ENCODE peak calls at places on chromosomes 6 and 20, in eight cellular contexts. Z, U, F, N, W, L, V and B are unnamed samples.
A peak's percentile ranks its signal among the peaks of the same experiment; 100 is the strongest.

GRCh38 chr6:110874880-110875547 is 429 bp downstream of the AMD1 start:
- DNase-seq in Z (peak; percentile 58), U (no peak), F (peak; percentile 65), N (peak; percentile 76), W (peak; percentile 74), L (no peak), V (no peak), B (peak; percentile 51)

GRCh38 chr6:107991939-107992560 is 34.0 kb upstream of the SEC63 start:
- DNase-seq in Z (no peak), U (no peak), F (no peak), N (no peak), W (no peak), L (no peak), V (no peak), B (no peak)

GRCh38 chr20:61692476-61692875 is 373.2 kb downstream of the TAF4 start:
- DNase-seq in Z (no peak), U (no peak), F (no peak), N (no peak), W (no peak), L (no peak), V (no peak), B (no peak)

GRCh38 chr6:134757911-134758361 is 192.0 kb downstream of the ALDH8A1 start:
- DNase-seq in Z (peak; percentile 37), U (no peak), F (no peak), N (no peak), W (no peak), L (no peak), V (no peak), B (no peak)

GRCh38 chr20:63096681-63097335 is 90.0 kb upstream of the BHLHE23 start:
- DNase-seq in Z (no peak), U (no peak), F (no peak), N (no peak), W (peak; percentile 35), L (no peak), V (peak; percentile 8), B (no peak)

GRCh38 chr20:63136296-63136695 is 79.6 kb downstream of the YTHDF1 start:
- DNase-seq in Z (no peak), U (no peak), F (no peak), N (no peak), W (peak; percentile 37), L (no peak), V (no peak), B (no peak)

GRCh38 chr6:11042750-11043551 is 1.2 kb downstream of the ELOVL2 start:
- DNase-seq in Z (no peak), U (no peak), F (peak; percentile 31), N (no peak), W (no peak), L (no peak), V (no peak), B (peak; percentile 49)

GRCh38 chr6:45783716-45784115 is 231.9 kb downstream of the CLIC5 start:
- DNase-seq in Z (no peak), U (no peak), F (no peak), N (no peak), W (no peak), L (no peak), V (no peak), B (no peak)

GRCh38 chr6:65558071-65558470 is 149.0 kb downstream of the EYS start:
- DNase-seq in Z (no peak), U (no peak), F (no peak), N (no peak), W (no peak), L (no peak), V (no peak), B (no peak)

GRCh38 chr6:22825210-22825609 is 255.8 kb downstream of the HDGFL1 start:
- DNase-seq in Z (no peak), U (no peak), F (no peak), N (no peak), W (no peak), L (no peak), V (no peak), B (no peak)

GRCh38 chr6:30311101-30311500 is 15.6 kb upstream of the TRIM39 start:
- DNase-seq in Z (no peak), U (no peak), F (peak; percentile 13), N (no peak), W (no peak), L (no peak), V (no peak), B (peak; percentile 32)

GRCh38 chr6:2028457-2029038 is 216.9 kb downstream of the GMDS start:
- DNase-seq in Z (no peak), U (peak; percentile 79), F (no peak), N (no peak), W (no peak), L (no peak), V (no peak), B (no peak)

GRCh38 chr6:159716247-159717086 is 10.8 kb upstream of the WTAP start:
- DNase-seq in Z (peak; percentile 80), U (no peak), F (peak; percentile 87), N (no peak), W (no peak), L (no peak), V (no peak), B (no peak)

GRCh38 chr6:6612308-6612707 is 23.8 kb downstream of the LY86 start:
- DNase-seq in Z (no peak), U (no peak), F (no peak), N (no peak), W (peak; percentile 47), L (no peak), V (no peak), B (no peak)

GRCh38 chr6:1619666-1620503 is 10.2 kb downstream of the FOXC1 start:
- DNase-seq in Z (no peak), U (peak; percentile 61), F (peak; percentile 41), N (no peak), W (no peak), L (no peak), V (peak; percentile 70), B (peak; percentile 77)